ENCODE peak calls at places on chromosome 20, in four cellular contexts. I, M, B and Y are unnamed samples.

GRCh38 chr20:57612916-57613315 is 7.3 kb downstream of the ZBP1 start:
- DNase-seq in B (no peak), I (no peak), M (no peak), Y (no peak)

GRCh38 chr20:43448748-43449535 is 8.8 kb upstream of the SRSF6 start:
- DNase-seq in M (peak; percentile 25), I (no peak), B (no peak), Y (peak; percentile 13)

GRCh38 chr20:4569092-4569491 is 152.6 kb upstream of the PRND start:
- DNase-seq in M (no peak), B (no peak), I (no peak), Y (no peak)

GRCh38 chr20:51978081-51978501 is 175.8 kb upstream of the SALL4 start:
- DNase-seq in M (no peak), I (no peak), B (no peak), Y (no peak)

GRCh38 chr20:19975901-19976300 is 41.3 kb upstream of the NAA20 start:
- DNase-seq in M (no peak), I (no peak), B (no peak), Y (no peak)

GRCh38 chr20:35870541-35871307 is 83.6 kb downstream of the SCAND1 start:
- DNase-seq in M (no peak), I (no peak), B (no peak), Y (no peak)

GRCh38 chr20:40176442-40176841 is 512.6 kb downstream of the MAFB start:
- DNase-seq in B (no peak), I (no peak), M (no peak), Y (no peak)

GRCh38 chr20:32536861-32537656 is 48.1 kb downstream of the NOL4L start:
- DNase-seq in I (no peak), M (no peak), B (no peak), Y (peak; percentile 85)

GRCh38 chr20:45621593-45621992 is 7.9 kb upstream of the WFDC10A start:
- DNase-seq in I (no peak), M (no peak), B (no peak), Y (no peak)

GRCh38 chr20:906703-907102 is 9.4 kb downstream of the ANGPT4 start:
- DNase-seq in M (no peak), B (no peak), I (no peak), Y (no peak)

GRCh38 chr20:47334022-47334551 is 22.4 kb downstream of the ZMYND8 start:
- DNase-seq in I (no peak), B (peak; percentile 81), M (no peak), Y (no peak)

GRCh38 chr20:25706793-25707192 is 10.1 kb upstream of the ZNF337 start:
- DNase-seq in I (no peak), B (no peak), M (no peak), Y (no peak)

GRCh38 chr20:46970937-46971630 is 76.4 kb downstream of the EYA2 start:
- DNase-seq in B (peak; percentile 73), I (no peak), M (no peak), Y (no peak)

GRCh38 chr20:20802328-20802727 is 89.9 kb upstream of the RALGAPA2 start:
- DNase-seq in B (no peak), I (no peak), M (no peak), Y (no peak)

GRCh38 chr20:16919841-16920240 is 171.7 kb downstream of the OTOR start:
- DNase-seq in I (no peak), B (no peak), M (no peak), Y (no peak)

GRCh38 chr20:2507875-2508630 is 662 bp downstream of the ZNF343 start:
- DNase-seq in B (no peak), M (no peak), I (no peak), Y (no peak)

GRCh38 chr20:20683020-20683419 is 29.4 kb downstream of the RALGAPA2 start:
- DNase-seq in I (no peak), M (no peak), B (no peak), Y (no peak)

GRCh38 chr20:41255655-41256054 is 61.9 kb downstream of the ZHX3 start:
- DNase-seq in M (no peak), I (no peak), B (no peak), Y (no peak)

GRCh38 chr20:36121981-36122930 is 32.3 kb upstream of the EPB41L1 start:
- DNase-seq in M (no peak), I (no peak), B (no peak), Y (peak; percentile 91)

GRCh38 chr20:2338702-2339101 is 42.0 kb upstream of the TGM6 start:
- DNase-seq in I (no peak), B (no peak), M (no peak), Y (no peak)

GRCh38 chr20:57701090-57701489 is 8.7 kb downstream of the PMEPA1 start:
- DNase-seq in B (no peak), M (no peak), I (no peak), Y (no peak)

GRCh38 chr20:17538517-17539170 is 7.5 kb upstream of the BFSP1 start:
- DNase-seq in I (no peak), B (no peak), M (no peak), Y (no peak)

GRCh38 chr20:22684072-22684762 is 99.8 kb upstream of the FOXA2 start:
- DNase-seq in M (no peak), B (no peak), I (peak; percentile 29), Y (peak; percentile 80)

GRCh38 chr20:49657118-49657901 is 56.4 kb downstream of the B4GALT5 start:
- DNase-seq in I (no peak), M (no peak), B (peak; percentile 45), Y (no peak)

GRCh38 chr20:56605597-56605996 is 23.5 kb upstream of the TFAP2C start:
- DNase-seq in M (no peak), B (no peak), I (no peak), Y (no peak)

GRCh38 chr20:47675190-47676142 is 109.8 kb downstream of the SULF2 start:
- DNase-seq in I (no peak), B (no peak), M (no peak), Y (no peak)

GRCh38 chr20:23629542-23630391 is 8.0 kb downstream of the CST3 start:
- DNase-seq in B (no peak), M (no peak), I (no peak), Y (no peak)

GRCh38 chr20:43744121-43744520 is 17.3 kb upstream of the GTSF1L start:
- DNase-seq in B (no peak), I (no peak), M (no peak), Y (no peak)

GRCh38 chr20:63682384-63683139 is 13.9 kb upstream of the TNFRSF6B start:
- DNase-seq in M (no peak), I (no peak), B (peak; percentile 93), Y (no peak)

GRCh38 chr20:63955281-63955845 is 853 bp downstream of the UCKL1 start:
- DNase-seq in B (no peak), I (no peak), M (peak; percentile 38), Y (peak; percentile 52)

GRCh38 chr20:38159539-38159938 is 5.5 kb downstream of the TGM2 start:
- DNase-seq in B (no peak), I (no peak), M (no peak), Y (no peak)

GRCh38 chr20:59561228-59561605 is 43.1 kb upstream of the PHACTR3 start:
- DNase-seq in B (no peak), I (no peak), M (no peak), Y (no peak)

GRCh38 chr20:25237610-25238318 is 10.1 kb upstream of the PYGB start:
- DNase-seq in B (peak; percentile 100), M (peak; percentile 49), I (no peak), Y (no peak)

GRCh38 chr20:4811661-4812181 is 90.0 kb downstream of the PRND start:
- DNase-seq in B (no peak), M (peak; percentile 20), I (peak; percentile 19), Y (peak; percentile 62)